ENCODE peak calls at places on chromosomes 5 and 9, in four cellular contexts. D, J, V and G are unnamed samples.
A peak's percentile ranks its signal among the peaks of the same experiment; 100 is the strongest.

GRCh38 chr9:22107202-22107601 is 98.1 kb upstream of the CDKN2B start:
- DNase-seq in D (no peak), J (no peak), V (no peak), G (no peak)

GRCh38 chr5:157608972-157609565 is 33.5 kb upstream of the ADAM19 start:
- DNase-seq in D (no peak), J (no peak), V (peak; percentile 19), G (no peak)

GRCh38 chr5:172533058-172533398 is 78.7 kb upstream of the SH3PXD2B start:
- DNase-seq in D (no peak), J (peak; percentile 8), V (no peak), G (no peak)

GRCh38 chr9:119375892-119376291 is 6.7 kb upstream of the BRINP1 start:
- DNase-seq in D (peak; percentile 5), J (no peak), V (peak; percentile 10), G (no peak)

GRCh38 chr5:149627070-149627469 is 45.8 kb downstream of the ARHGEF37 start:
- DNase-seq in D (no peak), J (no peak), V (no peak), G (no peak)

GRCh38 chr9:34961574-34962480 is 3.7 kb downstream of the PHF24 start:
- DNase-seq in D (peak; percentile 82), J (no peak), V (peak; percentile 57), G (no peak)

GRCh38 chr5:125835293-125836172 is 587.7 kb upstream of the GRAMD2B start:
- DNase-seq in D (peak; percentile 47), J (no peak), V (peak; percentile 31), G (no peak)

GRCh38 chr9:116267021-116267420 is 113.4 kb downstream of the PAPPA start:
- DNase-seq in D (peak; percentile 48), J (no peak), V (peak; percentile 60), G (no peak)

GRCh38 chr9:94680621-94681020 is 41.3 kb upstream of the FBP1 start:
- DNase-seq in D (no peak), J (no peak), V (no peak), G (no peak)

GRCh38 chr9:125959980-125960619 is 212.9 kb downstream of the PBX3 start:
- DNase-seq in D (no peak), J (no peak), V (no peak), G (no peak)

GRCh38 chr9:134544388-134545212 is 97.0 kb upstream of the COL5A1 start:
- DNase-seq in D (peak; percentile 72), J (no peak), V (peak; percentile 87), G (no peak)